ENCODE peak calls at places on chromosomes 2 and 18, in six cellular contexts. V is OCI-LY7; F is smooth muscle cell of the brain vasculature; H is tibial nerve; G is activated naive CD4-positive, alpha-beta T cell treated with Interleukin-2 at 50 U/mL for 16 hours; K is D341Med. B is an unnamed sample.

GRCh38 chr18:67483237-67483636 is 33.3 kb downstream of the DSEL start:
- DNase-seq in K (no peak), V (no peak), F (no peak), G (no peak), H (no peak), B (no peak)

GRCh38 chr2:109287838-109288237 is 158.8 kb downstream of the SH3RF3 start:
- DNase-seq in G (no peak), H (no peak), V (no peak), F (no peak), K (no peak), B (no peak)

GRCh38 chr2:17539993-17540812 is at the start of gene VSNL1:
- DNase-seq in K (peak; percentile 64), H (peak; percentile 39), V (no peak), F (peak; percentile 75), G (no peak), B (peak; percentile 48)

GRCh38 chr2:222355860-222356259 is 57.1 kb upstream of the PAX3 start:
- DNase-seq in V (no peak), F (no peak), K (no peak), G (no peak), H (no peak), B (no peak)

GRCh38 chr18:13235981-13236380 is 17.4 kb downstream of the LDLRAD4 start:
- DNase-seq in K (no peak), F (no peak), V (no peak), G (no peak), H (peak; percentile 70), B (peak; percentile 85)

GRCh38 chr2:19349911-19350677 is 8.3 kb downstream of the OSR1 start:
- DNase-seq in H (no peak), F (no peak), V (peak; percentile 8), G (peak; percentile 57), K (no peak), B (peak; percentile 59)

GRCh38 chr2:206071832-206072231 is 14.1 kb downstream of the INO80D start:
- DNase-seq in F (no peak), K (no peak), G (no peak), V (no peak), H (no peak), B (no peak)

GRCh38 chr2:133456156-133456555 is 112.1 kb downstream of the NCKAP5 start:
- DNase-seq in V (no peak), F (no peak), G (no peak), K (no peak), H (no peak), B (no peak)

GRCh38 chr2:72681016-72681995 is 144.5 kb downstream of the EXOC6B start:
- DNase-seq in H (no peak), G (no peak), K (no peak), F (no peak), V (no peak), B (no peak)

GRCh38 chr2:70895249-70895648 is 40.5 kb upstream of the ATP6V1B1 start:
- DNase-seq in F (no peak), G (no peak), K (no peak), V (no peak), H (no peak), B (no peak)

GRCh38 chr2:29629495-29629894 is 291.9 kb downstream of the ALK start:
- DNase-seq in H (no peak), G (no peak), V (no peak), F (no peak), K (no peak), B (no peak)

GRCh38 chr2:84395819-84396218 is 63.3 kb downstream of the SUCLG1 start:
- DNase-seq in F (no peak), G (no peak), V (no peak), K (no peak), H (no peak), B (no peak)

GRCh38 chr2:96539215-96539920 is 2.8 kb downstream of the ARID5A start:
- DNase-seq in G (no peak), K (no peak), V (no peak), H (no peak), F (no peak), B (peak; percentile 62)

GRCh38 chr2:231037731-231038482 is 584 bp downstream of the C2orf72 start:
- DNase-seq in H (no peak), K (peak; percentile 56), G (no peak), V (no peak), F (no peak), B (no peak)

GRCh38 chr2:8606226-8606625 is 75.6 kb upstream of the ID2 start:
- DNase-seq in F (no peak), G (no peak), H (no peak), K (no peak), V (no peak), B (no peak)

GRCh38 chr2:171272039-171272438 is 111.3 kb upstream of the TLK1 start:
- DNase-seq in H (no peak), F (peak; percentile 57), G (no peak), K (no peak), V (no peak), B (peak; percentile 41)

GRCh38 chr2:128347701-128348504 is 29.2 kb upstream of the HS6ST1 start:
- DNase-seq in H (peak; percentile 33), K (no peak), V (no peak), F (peak; percentile 51), G (no peak), B (peak; percentile 55)